ENCODE peak calls at places on chromosomes 13 and 19, in four cellular contexts. L is A549, I is K562, R is HepG2. S is an unnamed sample.

GRCh38 chr19:29567366-29567915 is 38.6 kb upstream of the POP4 start:
- DNase-seq in L (no peak), R (no peak), I (no peak), S (no peak)

GRCh38 chr13:31476753-31477152 is 262.6 kb upstream of the RXFP2 start:
- DNase-seq in R (no peak), L (peak), I (no peak), S (no peak)

GRCh38 chr19:39127812-39128510 is 2.4 kb downstream of the PAK4 start:
- DNase-seq in R (no peak), I (peak), L (no peak), S (no peak)

GRCh38 chr19:28521614-28522544 is 691.1 kb downstream of the UQCRFS1 start:
- DNase-seq in I (no peak), R (no peak), L (no peak), S (no peak)

GRCh38 chr13:108003626-108004025 is 211.7 kb downstream of the LIG4 start:
- DNase-seq in R (no peak), L (no peak), I (no peak), S (no peak)

GRCh38 chr19:29665826-29666633 is 769 bp downstream of the PLEKHF1 start:
- DNase-seq in R (no peak), L (no peak), I (no peak), S (peak)

GRCh38 chr13:50731400-50731799 is 112.1 kb downstream of the DLEU7 start:
- DNase-seq in L (no peak), I (no peak), R (no peak), S (peak)

GRCh38 chr13:113117956-113118327 is 4.7 kb upstream of the F10 start:
- DNase-seq in I (no peak), R (no peak), L (no peak), S (no peak)

GRCh38 chr19:44587863-44588752 is 25.3 kb upstream of the IGSF23 start:
- DNase-seq in R (peak), L (peak), I (no peak), S (peak)

GRCh38 chr13:114110091-114110829 is 22.2 kb downstream of the RASA3 start:
- DNase-seq in R (no peak), L (no peak), I (no peak), S (no peak)

GRCh38 chr19:6459356-6460098 is at the start of gene SLC25A23:
- DNase-seq in L (peak), R (peak), I (peak), S (peak)

GRCh38 chr13:28313579-28313978 is 175.2 kb downstream of the PAN3 start:
- DNase-seq in I (no peak), L (no peak), R (no peak), S (peak)

GRCh38 chr19:34120846-34121639 is 51.3 kb upstream of the LSM14A start:
- DNase-seq in R (peak), I (peak), L (peak), S (peak)

GRCh38 chr19:53707278-53707677 is 75.5 kb downstream of the DPRX start:
- DNase-seq in L (no peak), R (no peak), I (no peak), S (no peak)

GRCh38 chr19:30419581-30420180 is 47.5 kb downstream of the ZNF536 start:
- DNase-seq in R (no peak), I (no peak), L (no peak), S (no peak)

GRCh38 chr13:66312312-66313087 is 917.6 kb downstream of the PCDH9 start:
- DNase-seq in L (peak), R (peak), I (no peak), S (peak)

GRCh38 chr19:15869109-15869555 is 28.7 kb downstream of the CYP4F2 start:
- DNase-seq in I (peak), L (peak), R (peak), S (no peak)

GRCh38 chr13:109166807-109167206 is 537.4 kb downstream of the MYO16 start:
- DNase-seq in R (no peak), L (no peak), I (no peak), S (no peak)

GRCh38 chr13:32911506-32911905 is 104.7 kb upstream of the KL start:
- DNase-seq in I (no peak), L (peak), R (peak), S (peak)

GRCh38 chr13:24274452-24274971 is 34.9 kb upstream of the C1QTNF9 start:
- DNase-seq in R (no peak), I (no peak), L (no peak), S (peak)

GRCh38 chr19:49999371-50000010 is 25.7 kb downstream of the VRK3 start:
- DNase-seq in R (no peak), L (no peak), I (no peak), S (no peak)

GRCh38 chr13:23175920-23176319 is 4.9 kb upstream of the SGCG start:
- DNase-seq in R (no peak), L (no peak), I (no peak), S (peak)

GRCh38 chr19:50496189-50497029 is 14.6 kb downstream of the JOSD2 start:
- DNase-seq in R (peak), L (no peak), I (no peak), S (no peak)

GRCh38 chr13:84339456-84339855 is 457.2 kb upstream of the SLITRK1 start:
- DNase-seq in I (no peak), R (no peak), L (no peak), S (no peak)

GRCh38 chr13:40165533-40165932 is 500.9 kb downstream of the FOXO1 start:
- DNase-seq in L (no peak), R (no peak), I (no peak), S (no peak)

GRCh38 chr13:22316494-22317025 is 645.7 kb downstream of the FGF9 start:
- DNase-seq in I (no peak), R (no peak), L (no peak), S (no peak)

GRCh38 chr19:48842744-48843162 is 6.5 kb upstream of the HSD17B14 start:
- DNase-seq in R (peak), I (peak), L (peak), S (peak)

GRCh38 chr13:113350938-113351335 is 13.0 kb downstream of the GRTP1 start:
- DNase-seq in L (no peak), I (no peak), R (no peak), S (no peak)

GRCh38 chr19:53867225-53868090 is at the start of gene MYADM:
- DNase-seq in L (peak), R (peak), I (peak), S (peak)

GRCh38 chr19:44552324-44552723 is 22.8 kb upstream of the CEACAM20 start:
- DNase-seq in I (peak), L (peak), R (peak), S (no peak)

GRCh38 chr19:43412441-43412840 is 2.2 kb upstream of the TEX101 start:
- DNase-seq in R (no peak), L (no peak), I (no peak), S (no peak)

GRCh38 chr19:12913011-12913561 is 6.0 kb downstream of the SYCE2 start:
- DNase-seq in R (peak), L (no peak), I (peak), S (peak)

GRCh38 chr19:30286378-30286777 is 85.8 kb upstream of the ZNF536 start:
- DNase-seq in L (no peak), R (no peak), I (no peak), S (no peak)

GRCh38 chr13:43522788-43523187 is 264.0 kb downstream of the ENOX1 start:
- DNase-seq in I (no peak), L (no peak), R (no peak), S (peak)

GRCh38 chr19:1956868-1957492 is 16.0 kb downstream of the CSNK1G2 start:
- DNase-seq in I (no peak), L (no peak), R (no peak), S (no peak)

GRCh38 chr19:38079926-38080380 is 144.1 kb downstream of the DPF1 start:
- DNase-seq in I (no peak), L (peak), R (peak), S (peak)

GRCh38 chr19:33032218-33032781 is 32.4 kb downstream of the RHPN2 start:
- DNase-seq in R (no peak), L (no peak), I (no peak), S (no peak)
- TF ChIP-seq MAZ in R (no peak), L (no peak), I (no peak), S (no peak)

GRCh38 chr19:18726417-18726767 is 42.9 kb downstream of the CRTC1 start:
- DNase-seq in I (no peak), R (no peak), L (no peak), S (no peak)

GRCh38 chr19:18723871-18724377 is 40.4 kb downstream of the CRTC1 start:
- DNase-seq in L (no peak), R (no peak), I (no peak), S (no peak)

GRCh38 chr19:18729933-18730530 is 46.6 kb downstream of the CRTC1 start:
- DNase-seq in I (no peak), L (no peak), R (no peak), S (no peak)

GRCh38 chr19:18726846-18727245 is 43.4 kb downstream of the CRTC1 start:
- DNase-seq in I (no peak), R (no peak), L (no peak), S (no peak)

GRCh38 chr19:18725755-18726416 is 42.4 kb downstream of the CRTC1 start:
- DNase-seq in R (no peak), L (no peak), I (no peak), S (no peak)
- TF ChIP-seq MAZ in R (no peak), L (no peak), I (no peak), S (no peak)

GRCh38 chr13:74675185-74675584 is 541.0 kb upstream of the KLF12 start:
- DNase-seq in I (no peak), L (no peak), R (no peak), S (peak)
- TF ChIP-seq MAZ in I (no peak), L (no peak), R (no peak), S (no peak)

DNA sequence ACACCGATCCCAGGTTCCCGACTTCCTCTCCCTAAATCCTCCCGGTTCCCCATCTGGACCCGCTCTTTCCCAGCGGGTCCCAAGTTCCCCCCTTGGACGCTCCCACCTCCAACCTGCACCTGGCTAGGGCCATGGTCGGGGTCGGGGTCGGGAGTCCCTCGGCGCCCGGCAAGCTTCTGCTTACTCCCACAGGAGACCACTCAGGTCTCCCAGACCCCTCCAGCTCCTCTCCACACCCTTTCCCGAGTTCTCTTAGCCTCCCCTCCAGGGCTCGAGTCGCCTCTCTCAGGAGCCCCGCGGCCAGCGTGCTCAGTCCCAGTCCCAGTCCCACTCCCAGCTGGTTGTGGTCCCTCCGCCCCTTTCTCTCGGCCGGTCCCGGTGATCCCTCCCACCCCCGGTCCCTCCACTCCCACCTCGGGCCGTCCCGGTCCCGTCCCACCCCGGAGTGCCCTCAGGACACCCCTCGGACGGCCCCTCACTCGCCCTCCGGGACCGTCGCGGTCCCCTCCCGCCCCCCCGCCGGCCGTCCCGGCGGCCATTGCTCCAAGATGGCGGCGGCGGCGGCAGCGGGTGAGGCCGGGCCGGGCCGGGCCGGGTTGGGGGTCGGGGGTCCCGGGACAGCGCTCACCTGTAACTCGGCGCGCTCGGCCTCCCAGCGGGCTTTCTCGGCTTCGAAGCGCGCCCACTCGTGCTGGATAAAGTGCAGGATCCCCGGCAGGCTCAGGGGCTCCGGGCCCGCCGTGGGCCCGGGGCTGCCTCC is at the start of gene FKRP:
- DNase-seq in L (peak), I (peak), R (no peak), S (no peak)
- TF ChIP-seq MAZ in L (no peak), I (no peak), R (peak), S (peak)

DNA sequence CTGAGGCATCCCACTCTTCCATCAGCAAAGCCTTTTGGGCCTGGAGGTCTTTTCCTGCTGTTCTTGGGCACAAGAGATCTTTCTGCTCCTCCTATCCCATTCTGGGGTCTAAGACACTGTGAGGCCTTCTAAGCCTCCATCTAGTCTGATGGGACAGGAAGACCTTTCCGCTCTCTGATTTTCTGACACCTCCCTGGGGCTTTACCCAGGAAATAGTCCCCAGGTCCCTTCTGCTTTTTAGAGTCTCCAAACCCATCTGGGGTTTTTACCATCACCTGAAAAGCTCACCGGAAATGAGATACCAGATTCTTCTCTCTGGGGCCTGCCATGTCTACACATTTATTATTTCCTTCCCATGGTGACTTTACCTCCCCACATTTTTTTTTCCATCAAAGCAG is 21.1 kb downstream of the CLEC17A start:
- DNase-seq in R (no peak), L (no peak), I (no peak), S (no peak)
- TF ChIP-seq MAZ in R (no peak), L (no peak), I (no peak), S (no peak)

DNA sequence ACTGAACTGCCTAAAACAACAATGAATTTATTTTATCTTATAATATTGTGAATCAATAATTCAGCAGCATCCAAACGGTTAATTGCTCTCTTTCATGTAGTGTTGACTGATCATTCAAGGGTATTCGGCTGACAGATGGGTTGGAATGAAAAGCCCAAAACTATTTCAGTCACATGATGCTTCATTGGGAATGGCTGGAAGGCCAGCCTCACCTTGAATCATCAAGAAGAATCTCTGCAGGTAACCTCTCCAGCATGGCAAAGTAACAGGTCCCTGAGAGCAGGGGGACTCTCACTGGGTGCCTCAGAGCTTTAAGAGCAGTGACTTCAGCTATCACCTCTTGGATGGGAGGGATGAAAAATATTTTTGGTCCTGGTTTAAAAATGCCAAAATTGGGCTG is 1395.7 kb downstream of the OLFM4 start:
- DNase-seq in R (no peak), I (no peak), L (no peak), S (no peak)
- TF ChIP-seq MAZ in R (no peak), I (no peak), L (no peak), S (no peak)

GRCh38 chr13:30409911-30410704 is 12.2 kb upstream of the UBE2L5 start:
- DNase-seq in R (no peak), L (no peak), I (no peak), S (peak)

GRCh38 chr13:30412351-30412750 is 9.9 kb upstream of the UBE2L5 start:
- DNase-seq in L (no peak), R (no peak), I (no peak), S (no peak)

GRCh38 chr13:30413842-30414241 is 8.5 kb upstream of the UBE2L5 start:
- DNase-seq in I (no peak), R (no peak), L (no peak), S (no peak)

GRCh38 chr13:30408319-30409101 is 13.8 kb upstream of the UBE2L5 start:
- DNase-seq in I (peak), R (peak), L (peak), S (peak)

GRCh38 chr13:30410705-30411125 is 11.6 kb upstream of the UBE2L5 start:
- DNase-seq in L (no peak), I (no peak), R (no peak), S (peak)
- TF ChIP-seq MAZ in L (no peak), I (no peak), R (no peak), S (no peak)

DNA sequence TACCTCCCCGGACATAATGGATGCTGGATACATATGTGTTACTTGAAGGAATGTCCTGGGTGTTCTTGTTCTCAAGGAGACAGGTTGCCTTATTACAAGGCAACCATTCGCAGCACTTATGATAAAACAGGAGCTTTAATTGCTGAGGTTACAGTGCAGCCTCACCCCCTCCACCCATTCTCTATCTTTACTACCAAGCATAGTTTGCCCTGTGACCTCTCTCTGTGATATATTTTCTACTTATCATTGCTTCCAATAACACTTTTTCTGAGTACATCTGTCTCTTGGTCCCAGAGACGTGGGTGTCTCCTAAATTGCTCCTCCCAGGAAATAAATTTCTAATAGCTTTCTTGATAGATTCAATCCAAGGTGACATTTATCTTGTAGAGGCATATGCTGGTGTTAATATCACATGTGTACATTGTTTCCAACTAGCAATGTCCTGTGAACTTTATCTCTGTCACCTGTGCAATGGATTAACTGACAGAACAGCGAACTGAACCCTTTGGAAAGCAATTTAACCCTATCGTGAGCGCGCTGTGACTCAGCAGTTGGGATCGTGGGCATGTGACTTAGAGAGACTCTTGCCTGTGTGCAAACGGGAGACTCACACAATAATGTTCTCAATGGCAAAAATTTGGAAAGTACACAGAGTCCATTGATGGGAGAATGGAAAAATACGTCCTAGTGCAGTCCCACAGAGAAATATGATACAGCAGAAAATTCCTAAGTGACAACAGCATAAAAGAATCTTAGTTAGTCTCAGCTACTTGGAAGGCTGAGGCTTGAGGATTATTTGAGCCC is 6.9 kb upstream of the MAP2K2 start:
- DNase-seq in R (peak), I (peak), L (peak), S (peak)
- TF ChIP-seq MAZ in R (no peak), I (no peak), L (no peak), S (no peak)